ENCODE peak calls at places on chromosomes 13 and 19, in seven cellular contexts. Y, R, J, A, W, Q and U are unnamed samples.

GRCh38 chr19:55563261-55563690 is 17.4 kb downstream of the ZNF579 start:
- DNase-seq in Y (no peak), R (peak; percentile 79), J (no peak), A (peak; percentile 66), W (no peak), Q (peak; percentile 69), U (peak; percentile 76)

GRCh38 chr19:45217193-45217956 is 27.8 kb downstream of the EXOC3L2 start:
- DNase-seq in Y (peak; percentile 35), R (no peak), J (no peak), A (peak; percentile 12), W (no peak), Q (no peak), U (peak; percentile 30)

GRCh38 chr19:46944123-46944718 is 75.4 kb upstream of the NPAS1 start:
- DNase-seq in Y (no peak), R (no peak), J (no peak), A (no peak), W (no peak), Q (no peak), U (no peak)

GRCh38 chr13:43405457-43405856 is 381.3 kb downstream of the ENOX1 start:
- DNase-seq in Y (peak; percentile 25), R (no peak), J (no peak), A (peak; percentile 62), W (no peak), Q (no peak), U (no peak)

GRCh38 chr13:39684531-39685137 is 29.2 kb downstream of the COG6 start:
- DNase-seq in Y (peak; percentile 87), R (no peak), J (no peak), A (peak; percentile 66), W (no peak), Q (no peak), U (peak; percentile 69)

GRCh38 chr13:93296584-93296983 is 70.0 kb downstream of the GPC6 start:
- DNase-seq in Y (no peak), R (no peak), J (no peak), A (no peak), W (no peak), Q (no peak), U (no peak)

GRCh38 chr13:27487776-27488175 is 37.4 kb upstream of the MTIF3 start:
- DNase-seq in Y (peak; percentile 52), R (no peak), J (no peak), A (peak; percentile 23), W (no peak), Q (no peak), U (no peak)

GRCh38 chr13:94247890-94248289 is 231.6 kb downstream of the DCT start:
- DNase-seq in Y (no peak), R (no peak), J (no peak), A (no peak), W (no peak), Q (no peak), U (no peak)

GRCh38 chr19:4028334-4029246 is 21.1 kb downstream of the PIAS4 start:
- DNase-seq in Y (no peak), R (no peak), J (no peak), A (no peak), W (no peak), Q (no peak), U (no peak)

GRCh38 chr19:47306303-47306702 is 3.4 kb upstream of the C5AR1 start:
- DNase-seq in Y (no peak), R (no peak), J (no peak), A (no peak), W (no peak), Q (no peak), U (no peak)

GRCh38 chr19:55716531-55716930 is 21.7 kb downstream of the NLRP9 start:
- DNase-seq in Y (no peak), R (no peak), J (no peak), A (no peak), W (no peak), Q (no peak), U (no peak)

GRCh38 chr19:5953680-5954213 is 24.2 kb downstream of the RANBP3 start:
- DNase-seq in Y (no peak), R (no peak), J (no peak), A (no peak), W (no peak), Q (no peak), U (no peak)

GRCh38 chr13:82560889-82561288 is 1321.4 kb downstream of the SLITRK1 start:
- DNase-seq in Y (no peak), R (no peak), J (no peak), A (no peak), W (no peak), Q (no peak), U (no peak)

DNA sequence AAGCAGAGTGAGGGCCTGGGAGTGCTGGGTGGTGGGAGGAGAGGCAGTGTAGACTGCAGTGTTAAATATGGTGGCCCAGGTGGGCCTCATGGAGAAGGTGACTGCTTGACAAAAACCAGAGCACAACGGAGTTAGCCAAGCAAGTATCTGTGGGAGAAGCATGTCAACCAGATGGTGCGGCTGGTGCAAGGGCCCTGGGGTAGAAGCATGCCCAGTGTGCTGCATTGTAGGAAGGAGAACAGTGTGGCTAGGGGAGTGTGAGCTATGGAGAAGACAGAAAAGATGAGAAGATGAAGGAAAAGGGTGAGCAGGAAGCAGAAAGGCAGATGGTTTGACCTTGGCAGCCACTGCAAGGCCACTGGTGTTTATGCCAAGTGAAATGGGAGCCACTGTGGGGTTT is 2.2 kb upstream of the VSTM2B start:
- DNase-seq in Y (no peak), R (no peak), J (peak; percentile 25), A (no peak), W (no peak), Q (no peak), U (no peak)
- H3K27me3 ChIP-seq in Y (peaks cover 53% of the 10 kb centered on the region), R (peaks cover 100% of the 10 kb centered on the region), J (peaks cover 48% of the 10 kb centered on the region), A (peaks cover 98% of the 10 kb centered on the region), W (peaks cover 15% of the 10 kb centered on the region), Q (peaks cover 100% of the 10 kb centered on the region), U (peaks cover 77% of the 10 kb centered on the region)

GRCh38 chr13:74102691-74103090 is 31.5 kb downstream of the KLF12 start:
- DNase-seq in Y (no peak), R (no peak), J (no peak), A (no peak), W (no peak), Q (no peak), U (no peak)
- H3K9me3 ChIP-seq in Y (peaks cover 9% of the 10 kb centered on the region), R (peaks cover 10% of the 10 kb centered on the region), J (no peaks in the 10 kb centered on the region), A (no peaks in the 10 kb centered on the region), W (no peaks in the 10 kb centered on the region), Q (peaks cover 8% of the 10 kb centered on the region), U (no peaks in the 10 kb centered on the region)

GRCh38 chr13:29523199-29523931 is 72.1 kb downstream of the SLC7A1 start:
- DNase-seq in Y (no peak), R (peak; percentile 45), J (peak; percentile 40), A (peak; percentile 95), W (no peak), Q (peak; percentile 44), U (no peak)
- H3K36me3 ChIP-seq in Y (peaks cover 35% of the 10 kb centered on the region), R (peaks cover 24% of the 10 kb centered on the region), J (peaks cover 91% of the 10 kb centered on the region), A (peaks cover 3% of the 10 kb centered on the region), W (peaks cover 62% of the 10 kb centered on the region), Q (peaks cover 34% of the 10 kb centered on the region), U (no peaks in the 10 kb centered on the region)

DNA sequence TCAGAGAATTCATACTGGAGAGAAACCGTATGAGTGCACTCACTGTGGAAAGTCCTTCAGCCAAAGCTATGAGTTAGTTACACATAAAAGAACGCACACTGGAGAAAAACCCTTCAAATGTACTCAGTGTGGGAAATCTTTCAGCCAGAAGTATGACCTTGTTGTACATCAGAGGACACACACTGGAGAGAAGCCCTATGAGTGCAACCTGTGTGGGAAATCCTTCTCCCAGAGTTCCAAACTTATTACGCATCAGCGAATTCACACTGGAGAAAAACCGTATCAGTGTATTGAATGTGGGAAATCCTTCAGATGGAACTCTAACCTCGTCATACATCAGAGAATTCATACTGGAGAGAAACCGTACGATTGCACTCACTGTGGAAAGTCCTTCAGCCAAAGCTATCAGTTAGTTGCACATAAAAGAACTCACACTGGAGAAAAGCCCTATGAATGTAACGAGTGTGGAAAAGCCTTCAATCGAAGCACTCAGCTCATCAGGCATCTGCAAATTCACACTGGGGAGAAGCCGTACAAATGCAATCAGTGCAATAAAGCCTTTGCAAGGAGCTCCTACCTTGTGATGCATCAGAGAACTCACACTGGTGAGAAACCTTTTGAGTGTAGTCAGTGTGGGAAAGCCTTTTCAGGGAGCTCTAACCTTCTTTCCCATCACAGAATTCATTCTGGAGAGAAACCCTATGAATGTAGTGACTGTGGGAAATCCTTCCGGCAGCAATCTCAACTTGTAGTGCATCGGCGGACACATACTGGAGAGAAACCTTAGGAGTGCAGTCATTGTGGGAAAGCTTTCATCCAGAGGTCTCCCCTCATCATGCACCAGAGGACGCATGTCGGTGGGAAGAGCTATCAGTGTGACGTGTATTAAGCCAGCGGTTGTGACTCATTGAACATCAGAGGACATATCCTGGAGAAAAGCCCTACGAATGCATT is 16.5 kb upstream of the ZNF8 start:
- DNase-seq in Y (no peak), R (no peak), J (no peak), A (no peak), W (no peak), Q (no peak), U (no peak)
- H3K27me3 ChIP-seq in Y (no peaks in the 10 kb centered on the region), R (no peaks in the 10 kb centered on the region), J (no peaks in the 10 kb centered on the region), A (no peaks in the 10 kb centered on the region), W (no peaks in the 10 kb centered on the region), Q (no peaks in the 10 kb centered on the region), U (no peaks in the 10 kb centered on the region)

GRCh38 chr19:54532528-54532927 is 29.9 kb downstream of the LAIR2 start:
- DNase-seq in Y (no peak), R (no peak), J (no peak), A (no peak), W (no peak), Q (no peak), U (no peak)

GRCh38 chr19:54534156-54534555 is 31.5 kb downstream of the LAIR2 start:
- DNase-seq in Y (no peak), R (no peak), J (no peak), A (no peak), W (no peak), Q (no peak), U (no peak)

GRCh38 chr19:54533476-54533875 is 30.8 kb downstream of the LAIR2 start:
- DNase-seq in Y (no peak), R (no peak), J (no peak), A (no peak), W (no peak), Q (no peak), U (no peak)

GRCh38 chr19:54526972-54527371 is 24.3 kb downstream of the LAIR2 start:
- DNase-seq in Y (no peak), R (no peak), J (no peak), A (no peak), W (no peak), Q (no peak), U (no peak)

DNA sequence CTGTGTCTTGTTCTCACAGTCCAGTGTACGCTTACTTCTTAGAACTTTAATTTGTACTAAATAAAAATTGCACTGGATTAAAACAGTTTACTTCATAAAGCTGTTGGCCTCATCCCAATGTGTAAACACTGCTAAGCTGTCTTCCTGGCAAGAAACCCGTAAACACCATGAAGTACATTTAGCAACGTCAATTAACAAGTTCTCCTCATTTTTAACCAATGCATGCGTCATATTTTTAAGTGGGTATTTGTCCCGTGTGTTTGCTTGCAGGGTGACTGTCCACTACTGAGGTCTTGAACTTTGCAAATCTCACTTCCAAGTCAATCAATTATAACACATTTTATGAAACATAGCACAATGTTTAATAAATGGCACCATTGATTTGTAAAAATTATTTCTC is 28.2 kb downstream of the LAIR2 start:
- DNase-seq in Y (no peak), R (no peak), J (no peak), A (no peak), W (no peak), Q (no peak), U (no peak)
- H3K9me3 ChIP-seq in Y (no peaks in the 10 kb centered on the region), R (no peaks in the 10 kb centered on the region), J (no peaks in the 10 kb centered on the region), A (no peaks in the 10 kb centered on the region), W (no peaks in the 10 kb centered on the region), Q (no peaks in the 10 kb centered on the region), U (no peaks in the 10 kb centered on the region)

GRCh38 chr19:12546903-12547302 is 4.4 kb downstream of the ZNF564 start:
- DNase-seq in Y (no peak), R (no peak), J (no peak), A (no peak), W (no peak), Q (no peak), U (no peak)
- H3K36me3 ChIP-seq in Y (peaks cover 11% of the 10 kb centered on the region), R (peaks cover 25% of the 10 kb centered on the region), J (peaks cover 71% of the 10 kb centered on the region), A (no peaks in the 10 kb centered on the region), W (peaks cover 4% of the 10 kb centered on the region), Q (peaks cover 10% of the 10 kb centered on the region), U (no peaks in the 10 kb centered on the region)